ENCODE peak calls at places on chromosomes 16 and 17, in nine cellular contexts. C, Z, H, S, F, K, D, R and V are unnamed samples.
A peak's percentile ranks its signal among the peaks of the same experiment; 100 is the strongest.

GRCh38 chr16:69494993-69495392 is 70.6 kb downstream of the CYB5B start:
- DNase-seq in C (no peak), R (peak; percentile 83), D (no peak), K (peak; percentile 31), F (peak; percentile 44), S (no peak), Z (no peak), H (peak; percentile 86), V (no peak)

GRCh38 chr16:57762365-57763289 is 27.1 kb downstream of the KATNB1 start:
- DNase-seq in C (no peak), R (no peak), Z (no peak), H (no peak), S (no peak), D (no peak), F (no peak), K (no peak), V (no peak)

GRCh38 chr17:15453246-15453645 is 14.2 kb downstream of the CDRT4 start:
- DNase-seq in C (no peak), Z (no peak), R (no peak), F (no peak), S (no peak), D (no peak), H (no peak), K (no peak), V (no peak)

GRCh38 chr17:19958023-19958422 is 19.6 kb downstream of the AKAP10 start:
- DNase-seq in C (no peak), K (no peak), R (no peak), Z (no peak), S (no peak), D (peak; percentile 70), H (peak; percentile 64), F (peak; percentile 32), V (no peak)

GRCh38 chr17:44875761-44876160 is 23.5 kb downstream of the EFTUD2 start:
- DNase-seq in H (no peak), R (no peak), F (no peak), S (no peak), Z (no peak), K (no peak), D (no peak), C (no peak), V (no peak)

GRCh38 chr17:77322284-77322533 is 181.4 kb downstream of the SEC14L1 start:
- DNase-seq in S (no peak), K (no peak), Z (no peak), D (no peak), C (no peak), R (no peak), F (no peak), H (no peak), V (no peak)

GRCh38 chr17:32936157-32936893 is 8.4 kb downstream of the TMEM98 start:
- DNase-seq in S (no peak), R (no peak), D (no peak), C (no peak), F (no peak), Z (no peak), H (no peak), K (no peak), V (no peak)

GRCh38 chr16:67311607-67312449 is 14.7 kb downstream of the KCTD19 start:
- DNase-seq in K (no peak), S (no peak), C (no peak), Z (no peak), H (no peak), D (peak; percentile 94), R (no peak), F (peak; percentile 70), V (no peak)

GRCh38 chr17:59361916-59362810 is 30.7 kb downstream of the YPEL2 start:
- DNase-seq in F (no peak), C (no peak), K (no peak), S (no peak), H (no peak), Z (peak; percentile 58), D (no peak), R (no peak), V (no peak)

GRCh38 chr17:15194859-15195277 is 70.3 kb downstream of the PMP22 start:
- DNase-seq in H (no peak), R (no peak), S (no peak), K (no peak), Z (no peak), F (no peak), D (no peak), C (no peak), V (no peak)

GRCh38 chr17:50117202-50118040 is 12.5 kb downstream of the SAMD14 start:
- DNase-seq in Z (no peak), R (peak; percentile 83), H (peak; percentile 89), F (peak; percentile 68), K (peak; percentile 68), D (no peak), S (no peak), C (peak; percentile 28), V (no peak)

GRCh38 chr16:49757744-49758069 is 98.2 kb downstream of the ZNF423 start:
- DNase-seq in F (no peak), D (no peak), C (no peak), S (no peak), K (no peak), R (no peak), H (peak; percentile 48), Z (no peak), V (no peak)

GRCh38 chr16:19680972-19681371 is 37.1 kb downstream of the KNOP1 start:
- DNase-seq in C (no peak), K (no peak), F (no peak), H (peak; percentile 56), S (no peak), R (peak; percentile 61), D (no peak), Z (no peak), V (no peak)

GRCh38 chr16:21650517-21650916 is 1.9 kb downstream of the IGSF6 start:
- DNase-seq in R (no peak), F (no peak), C (no peak), K (no peak), Z (no peak), S (no peak), D (no peak), H (no peak), V (no peak)

GRCh38 chr17:29390856-29391631 is 881 bp downstream of the TAOK1 start:
- DNase-seq in Z (no peak), C (peak; percentile 9), D (no peak), R (peak; percentile 78), H (peak; percentile 64), F (no peak), S (no peak), K (peak; percentile 25), V (no peak)

GRCh38 chr17:45022655-45023339 is 28.6 kb downstream of the DCAKD start:
- DNase-seq in Z (no peak), K (no peak), C (no peak), H (no peak), D (no peak), S (no peak), R (no peak), F (no peak), V (no peak)

GRCh38 chr16:23357761-23358290 is 55.7 kb downstream of the SCNN1B start:
- DNase-seq in C (no peak), Z (peak; percentile 35), F (no peak), H (no peak), R (no peak), D (no peak), S (no peak), K (peak; percentile 42), V (no peak)

GRCh38 chr17:7023576-7024401 is 939 bp downstream of the BCL6B start:
- DNase-seq in H (peak; percentile 98), R (peak; percentile 100), C (peak; percentile 78), F (peak; percentile 86), K (peak; percentile 96), S (peak; percentile 98), Z (peak; percentile 94), D (no peak), V (peak; percentile 86)
- TF ChIP-seq POLR2AphosphoS5 in H (peak; percentile 70), R (no peak), C (peak; percentile 73), F (peak; percentile 52), K (peak; percentile 68), S (peak; percentile 91), Z (peak; percentile 74), D (no peak), V (no peak)

GRCh38 chr17:76048711-76049110 is 21.6 kb upstream of the EVPL start:
- DNase-seq in H (peak; percentile 61), C (no peak), S (no peak), R (no peak), D (no peak), Z (no peak), F (no peak), K (no peak), V (no peak)
- H3K36me3 ChIP-seq in H (peaks cover 47% of the 10 kb centered on the region), C (peaks cover 37% of the 10 kb centered on the region), S (peaks cover 92% of the 10 kb centered on the region), R (peaks cover 45% of the 10 kb centered on the region), D (peaks cover 20% of the 10 kb centered on the region), Z (peaks cover 61% of the 10 kb centered on the region), F (peaks cover 69% of the 10 kb centered on the region), K (peaks cover 63% of the 10 kb centered on the region), V (peaks cover 7% of the 10 kb centered on the region)

GRCh38 chr17:74759941-74760340 is 11.5 kb downstream of the NHERF1 start:
- DNase-seq in H (peak; percentile 54), R (no peak), F (no peak), D (no peak), Z (no peak), K (no peak), S (no peak), C (peak; percentile 85), V (peak; percentile 88)

GRCh38 chr17:74757931-74758845 is 9.8 kb downstream of the NHERF1 start:
- DNase-seq in C (peak; percentile 84), H (no peak), F (no peak), K (peak; percentile 33), Z (no peak), R (no peak), D (no peak), S (no peak), V (no peak)

GRCh38 chr17:74758846-74759163 is 10.4 kb downstream of the NHERF1 start:
- DNase-seq in C (peak; percentile 55), D (no peak), R (no peak), H (no peak), K (peak; percentile 46), S (no peak), Z (no peak), F (no peak), V (no peak)

GRCh38 chr17:74760404-74761105 is 12.1 kb downstream of the NHERF1 start:
- DNase-seq in F (no peak), Z (no peak), C (peak; percentile 64), S (no peak), H (no peak), R (no peak), D (no peak), K (no peak), V (no peak)

GRCh38 chr17:74759243-74759801 is 10.9 kb downstream of the NHERF1 start:
- DNase-seq in S (no peak), Z (no peak), H (no peak), K (peak; percentile 69), C (no peak), F (no peak), D (no peak), R (no peak), V (no peak)
- TF ChIP-seq POLR2AphosphoS5 in S (no peak), Z (no peak), H (no peak), K (no peak), C (no peak), F (no peak), D (no peak), R (no peak), V (no peak)

DNA sequence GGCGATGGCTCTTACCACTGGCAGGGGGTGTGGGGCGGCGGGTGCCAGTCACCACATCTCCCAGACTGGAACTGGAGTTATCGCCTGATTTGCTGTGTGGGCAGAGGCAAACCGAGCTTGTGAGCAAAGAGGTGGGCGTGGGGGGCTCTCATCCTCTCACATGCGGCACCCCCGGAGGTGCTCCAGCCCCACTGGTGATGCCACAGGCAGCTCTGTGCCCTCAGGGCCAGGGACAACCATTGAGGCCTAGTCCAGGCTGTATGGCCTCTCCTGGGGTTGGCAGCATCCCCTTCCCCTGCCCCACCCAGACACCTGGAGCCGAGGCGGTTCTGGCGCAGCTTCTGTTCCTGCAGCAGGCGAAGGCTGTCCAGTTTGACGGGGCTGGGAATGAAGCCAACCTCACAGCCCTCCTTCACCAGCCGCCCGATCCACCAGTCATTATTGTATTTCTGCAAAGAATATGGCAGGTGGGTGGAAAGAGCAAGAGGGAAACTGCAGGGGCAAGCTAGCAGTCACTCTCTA is 10.9 kb downstream of the CACNB1 start:
- DNase-seq in D (no peak), C (no peak), K (no peak), Z (no peak), S (no peak), R (no peak), H (no peak), F (no peak), V (no peak)
- H3K36me3 ChIP-seq in D (no peaks in the 10 kb centered on the region), C (no peaks in the 10 kb centered on the region), K (peaks cover 3% of the 10 kb centered on the region), Z (peaks cover 45% of the 10 kb centered on the region), S (peaks cover 74% of the 10 kb centered on the region), R (peaks cover 44% of the 10 kb centered on the region), H (peaks cover 22% of the 10 kb centered on the region), F (peaks cover 26% of the 10 kb centered on the region), V (peaks cover 8% of the 10 kb centered on the region)